ENCODE peak calls at places on chromosomes 3 and 15, in seven cellular contexts. P is IMR-90, Z is K562, L is HCT116, Y is mesenchymal stem cell, E is neural progenitor cell, G is neuronal stem cell. R is an unnamed sample.

GRCh38 chr15:82812994-82813393 is 3.6 kb downstream of the WHAMM start:
- DNase-seq in P (no peak), Z (no peak), L (no peak), Y (peak; percentile 21), E (no peak), G (no peak), R (no peak)

GRCh38 chr3:154779571-154779970 is 300.5 kb upstream of the MME start:
- DNase-seq in P (peak; percentile 87), Z (no peak), L (no peak), Y (peak; percentile 32), E (no peak), G (no peak), R (no peak)

GRCh38 chr15:51281368-51281967 is 56.9 kb downstream of the CYP19A1 start:
- DNase-seq in P (peak; percentile 53), Z (peak; percentile 67), L (peak; percentile 22), Y (peak; percentile 60), E (peak; percentile 74), G (peak; percentile 38), R (peak; percentile 34)

GRCh38 chr15:78619022-78619950 is 1.5 kb downstream of the CHRNA3 start:
- DNase-seq in P (no peak), Z (no peak), L (no peak), Y (no peak), E (peak; percentile 45), G (peak; percentile 18), R (no peak)

GRCh38 chr15:95868970-95869369 is 461.5 kb upstream of the NR2F2 start:
- DNase-seq in P (no peak), Z (no peak), L (no peak), Y (no peak), E (no peak), G (no peak), R (no peak)

GRCh38 chr15:60507596-60508424 is 28.9 kb upstream of the ICE2 start:
- DNase-seq in P (peak; percentile 77), Z (peak; percentile 68), L (peak; percentile 54), Y (peak; percentile 75), E (peak; percentile 51), G (peak; percentile 49), R (peak; percentile 82)

GRCh38 chr3:188383763-188384162 is 229.8 kb downstream of the LPP start:
- DNase-seq in P (no peak), Z (no peak), L (no peak), Y (no peak), E (no peak), G (no peak), R (no peak)

GRCh38 chr15:34185666-34186065 is 24.2 kb downstream of the KATNBL1 start:
- DNase-seq in P (no peak), Z (no peak), L (no peak), Y (peak; percentile 10), E (no peak), G (no peak), R (no peak)

GRCh38 chr3:119681279-119681678 is 4.1 kb upstream of the COX17 start:
- DNase-seq in P (peak; percentile 58), Z (no peak), L (peak; percentile 24), Y (peak; percentile 44), E (peak; percentile 25), G (no peak), R (peak; percentile 67)

GRCh38 chr3:64530434-64531049 is 157.3 kb downstream of the ADAMTS9 start:
- DNase-seq in P (peak; percentile 50), Z (peak; percentile 40), L (peak; percentile 21), Y (peak; percentile 61), E (peak; percentile 79), G (peak; percentile 63), R (peak; percentile 60)

GRCh38 chr15:49428392-49429095 is 5.5 kb downstream of the FGF7 start:
- DNase-seq in P (peak; percentile 64), Z (no peak), L (no peak), Y (no peak), E (no peak), G (no peak), R (no peak)

GRCh38 chr3:141877911-141878310 is 1.5 kb downstream of the ATP1B3 start:
- DNase-seq in P (peak; percentile 59), Z (peak; percentile 77), L (no peak), Y (peak; percentile 52), E (peak; percentile 28), G (no peak), R (no peak)

GRCh38 chr15:101121511-101122090 is 130.2 kb downstream of the CHSY1 start:
- DNase-seq in P (peak; percentile 74), Z (peak; percentile 71), L (no peak), Y (peak; percentile 77), E (peak; percentile 61), G (peak; percentile 23), R (peak; percentile 72)

GRCh38 chr3:48367201-48367600 is 4.8 kb upstream of the FBXW12 start:
- DNase-seq in P (no peak), Z (peak; percentile 53), L (no peak), Y (no peak), E (no peak), G (no peak), R (no peak)

GRCh38 chr3:195226900-195227447 is 44.0 kb downstream of the XXYLT1 start:
- DNase-seq in P (peak; percentile 32), Z (peak; percentile 31), L (no peak), Y (peak; percentile 30), E (peak; percentile 48), G (no peak), R (peak; percentile 3)

GRCh38 chr15:64344651-64345262 is 11.2 kb downstream of the CSNK1G1 start:
- DNase-seq in P (peak; percentile 26), Z (no peak), L (no peak), Y (peak; percentile 60), E (no peak), G (no peak), R (no peak)

GRCh38 chr3:141575879-141576743 is 89.3 kb downstream of the RASA2 start:
- DNase-seq in P (peak; percentile 40), Z (peak; percentile 10), L (no peak), Y (peak; percentile 34), E (no peak), G (no peak), R (peak; percentile 52)

GRCh38 chr15:55588070-55588817 is at the start of gene PYGO1:
- DNase-seq in P (peak; percentile 62), Z (peak; percentile 38), L (no peak), Y (peak; percentile 77), E (peak; percentile 90), G (peak; percentile 71), R (peak; percentile 55)

GRCh38 chr15:74776851-74777768 is 4.8 kb upstream of the CSK start:
- DNase-seq in P (no peak), Z (no peak), L (no peak), Y (peak; percentile 41), E (peak; percentile 76), G (no peak), R (peak; percentile 87)

GRCh38 chr3:20023663-20024417 is 11.8 kb upstream of the PP2D1 start:
- DNase-seq in P (no peak), Z (peak; percentile 77), L (no peak), Y (no peak), E (peak; percentile 51), G (no peak), R (no peak)

GRCh38 chr3:10494180-10494579 is 11.2 kb downstream of the ATP2B2 start:
- DNase-seq in P (no peak), Z (no peak), L (no peak), Y (no peak), E (no peak), G (no peak), R (no peak)

GRCh38 chr3:73559730-73560129 is 65.0 kb downstream of the PDZRN3 start:
- DNase-seq in P (peak; percentile 52), Z (no peak), L (no peak), Y (peak; percentile 74), E (no peak), G (no peak), R (no peak)

GRCh38 chr3:55690746-55691540 is 203.8 kb upstream of the WNT5A start:
- DNase-seq in P (no peak), Z (no peak), L (no peak), Y (no peak), E (peak; percentile 83), G (peak; percentile 51), R (no peak)
- H3K9ac ChIP-seq in P (no peak overlapping the region), Z (no peak overlapping the region), L (no peak overlapping the region), Y (no peak overlapping the region), E (no peak overlapping the region), G (no peak overlapping the region), R (no peak overlapping the region)

DNA sequence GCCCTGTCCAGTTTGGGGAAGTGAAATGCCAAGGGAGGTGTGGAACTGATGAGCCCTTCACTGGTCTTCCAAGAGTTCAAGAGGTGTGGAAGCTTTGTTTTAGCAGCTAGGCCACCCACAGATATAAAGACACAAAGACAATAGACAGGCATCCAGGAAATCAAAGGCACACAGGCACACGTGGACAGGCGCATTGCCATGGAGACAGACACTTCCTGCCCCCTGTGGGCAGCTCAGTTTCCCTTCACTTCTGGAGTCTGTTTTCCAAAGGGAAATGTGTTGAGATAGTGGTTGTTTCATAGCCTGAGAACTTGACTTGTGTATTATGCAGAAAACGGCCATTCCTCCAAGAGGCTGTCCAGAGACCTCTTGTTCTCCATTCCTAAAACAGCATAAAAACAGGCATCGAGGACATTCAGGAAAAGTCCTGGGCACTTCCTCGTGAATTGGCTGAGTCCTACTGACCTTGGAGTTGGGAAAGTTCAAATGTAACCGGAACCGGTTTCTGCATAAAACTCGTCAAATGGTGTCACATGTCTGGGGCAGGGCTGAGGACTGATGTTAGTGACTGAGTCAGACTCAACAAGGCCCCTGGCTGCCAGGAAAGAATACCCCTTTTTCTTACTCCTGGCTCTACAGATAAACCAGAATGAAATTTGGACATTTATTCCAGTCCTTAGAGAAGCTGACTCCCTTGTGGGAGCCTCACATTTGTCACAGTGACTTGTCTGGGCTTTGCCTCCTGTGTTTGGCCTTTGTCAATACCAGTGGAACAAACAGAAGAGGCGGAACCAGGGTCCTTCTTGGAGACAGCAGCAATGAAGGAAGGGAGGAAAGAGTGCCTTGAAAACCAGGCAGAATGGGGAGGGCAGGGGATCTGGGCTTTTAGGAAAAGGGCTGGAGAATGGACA is 1.3 kb downstream of the ALPK3 start:
- DNase-seq in P (peak; percentile 14), Z (peak; percentile 46), L (no peak), Y (peak; percentile 59), E (peak; percentile 80), G (peak; percentile 31), R (no peak)
- H3K4me3 ChIP-seq in P (no peak overlapping the region), Z (no peak overlapping the region), L (no peak overlapping the region), Y (no peak overlapping the region), E (peak overlapping the region; percentile 26), G (no peak overlapping the region), R (no peak overlapping the region)

GRCh38 chr15:39156166-39156565 is 424.7 kb upstream of the THBS1 start:
- DNase-seq in P (no peak), Z (no peak), L (no peak), Y (peak; percentile 59), E (no peak), G (no peak), R (no peak)

GRCh38 chr15:39154776-39155175 is 426.1 kb upstream of the THBS1 start:
- DNase-seq in P (no peak), Z (no peak), L (no peak), Y (no peak), E (no peak), G (no peak), R (no peak)

GRCh38 chr15:39154136-39154770 is 426.6 kb upstream of the THBS1 start:
- DNase-seq in P (no peak), Z (no peak), L (no peak), Y (no peak), E (no peak), G (no peak), R (no peak)

GRCh38 chr15:39157902-39158301 is 423.0 kb upstream of the THBS1 start:
- DNase-seq in P (no peak), Z (peak; percentile 3), L (no peak), Y (no peak), E (peak; percentile 17), G (no peak), R (no peak)

GRCh38 chr15:39156636-39157255 is 424.1 kb upstream of the THBS1 start:
- DNase-seq in P (no peak), Z (no peak), L (no peak), Y (peak; percentile 51), E (no peak), G (no peak), R (no peak)
- H3K4me2 ChIP-seq in P (no peak overlapping the region), Z (no peak overlapping the region), L (no peak overlapping the region), Y (no peak overlapping the region), E (no peak overlapping the region), G (no peak overlapping the region), R (no peak overlapping the region)

GRCh38 chr3:31270010-31270409 is 262.7 kb upstream of the STT3B start:
- DNase-seq in P (no peak), Z (no peak), L (no peak), Y (no peak), E (no peak), G (no peak), R (no peak)
- H3K9ac ChIP-seq in P (no peak overlapping the region), Z (no peak overlapping the region), L (no peak overlapping the region), Y (no peak overlapping the region), E (no peak overlapping the region), G (no peak overlapping the region), R (no peak overlapping the region)